ENCODE peak calls at places on chromosomes 7 and 10, in ten cellular contexts. Q, N, T, G, F, V, H, U, R and Z are unnamed samples.

GRCh38 chr10:31018977-31019376 is 12.7 kb downstream of the ZNF438 start:
- DNase-seq in Q (no peak), N (no peak), T (no peak), G (no peak), F (no peak), V (no peak), H (no peak), U (no peak), R (no peak), Z (no peak)

GRCh38 chr7:6015917-6016652 is 7.0 kb downstream of the AIMP2 start:
- DNase-seq in Q (no peak), N (no peak), T (no peak), G (peak; percentile 96), F (peak; percentile 76), V (peak; percentile 90), H (no peak), U (peak; percentile 96), R (no peak), Z (no peak)

GRCh38 chr10:131129544-131129943 is 182.0 kb downstream of the TCERG1L start:
- DNase-seq in Q (no peak), N (no peak), T (no peak), G (no peak), F (no peak), V (no peak), H (no peak), U (no peak), R (no peak), Z (no peak)

GRCh38 chr7:36949711-36950600 is 225.7 kb upstream of the AOAH start:
- DNase-seq in Q (no peak), N (peak; percentile 11), T (no peak), G (peak; percentile 9), F (no peak), V (no peak), H (no peak), U (no peak), R (no peak), Z (no peak)

GRCh38 chr7:50982626-50983025 is 199.9 kb upstream of the GRB10 start:
- DNase-seq in Q (no peak), N (peak; percentile 35), T (no peak), G (no peak), F (no peak), V (no peak), H (no peak), U (no peak), R (no peak), Z (no peak)

GRCh38 chr7:100396421-100396982 is 23.2 kb downstream of the PILRA start:
- DNase-seq in Q (no peak), N (no peak), T (no peak), G (no peak), F (no peak), V (no peak), H (no peak), U (no peak), R (no peak), Z (no peak)

GRCh38 chr7:116948934-116949333 is 4.4 kb upstream of the ST7 start:
- DNase-seq in Q (no peak), N (no peak), T (no peak), G (peak; percentile 57), F (no peak), V (no peak), H (no peak), U (no peak), R (no peak), Z (no peak)

GRCh38 chr10:127974911-127975310 is 68.0 kb downstream of the PTPRE start:
- DNase-seq in Q (no peak), N (no peak), T (peak; percentile 47), G (no peak), F (no peak), V (peak; percentile 69), H (no peak), U (no peak), R (no peak), Z (no peak)

GRCh38 chr10:70119197-70119596 is 13.4 kb downstream of the AIFM2 start:
- DNase-seq in Q (peak; percentile 52), N (no peak), T (no peak), G (no peak), F (no peak), V (no peak), H (no peak), U (no peak), R (no peak), Z (no peak)

GRCh38 chr10:29555746-29556481 is 78.9 kb downstream of the SVIL start:
- DNase-seq in Q (no peak), N (peak; percentile 76), T (no peak), G (peak; percentile 75), F (no peak), V (peak; percentile 81), H (no peak), U (peak; percentile 82), R (no peak), Z (no peak)

GRCh38 chr10:124707546-124707945 is 36.6 kb downstream of the FAM53B start:
- DNase-seq in Q (peak; percentile 73), N (no peak), T (no peak), G (no peak), F (no peak), V (no peak), H (no peak), U (no peak), R (no peak), Z (no peak)

DNA sequence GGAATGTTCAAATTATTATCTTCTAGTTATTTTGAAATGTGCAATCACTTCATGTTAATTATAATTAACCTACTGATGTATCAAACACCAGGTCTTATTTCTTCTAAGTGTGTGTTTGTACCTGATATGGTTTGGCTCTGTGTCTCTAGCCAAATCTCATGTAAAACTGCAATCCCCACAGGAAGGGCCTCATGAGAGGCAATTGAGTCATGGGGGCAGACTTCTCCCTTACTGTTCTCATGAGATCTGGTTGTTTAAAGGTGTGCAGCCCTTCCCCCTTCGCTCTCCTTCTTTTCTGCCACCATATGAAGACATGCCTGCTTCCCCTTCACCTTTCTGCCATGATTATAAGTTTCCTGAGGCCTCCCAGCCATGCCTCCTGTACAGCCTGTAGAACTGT is 18.6 kb upstream of the PRKCQ start:
- DNase-seq in Q (no peak), N (no peak), T (no peak), G (no peak), F (no peak), V (no peak), H (no peak), U (no peak), R (no peak), Z (no peak)
- H3K4me3 ChIP-seq in Q (no peak overlapping the region), N (no peak overlapping the region), T (no peak overlapping the region), G (no peak overlapping the region), F (no peak overlapping the region), V (no peak overlapping the region), H (no peak overlapping the region), U (no peak overlapping the region), R (no peak overlapping the region), Z (no peak overlapping the region)

DNA sequence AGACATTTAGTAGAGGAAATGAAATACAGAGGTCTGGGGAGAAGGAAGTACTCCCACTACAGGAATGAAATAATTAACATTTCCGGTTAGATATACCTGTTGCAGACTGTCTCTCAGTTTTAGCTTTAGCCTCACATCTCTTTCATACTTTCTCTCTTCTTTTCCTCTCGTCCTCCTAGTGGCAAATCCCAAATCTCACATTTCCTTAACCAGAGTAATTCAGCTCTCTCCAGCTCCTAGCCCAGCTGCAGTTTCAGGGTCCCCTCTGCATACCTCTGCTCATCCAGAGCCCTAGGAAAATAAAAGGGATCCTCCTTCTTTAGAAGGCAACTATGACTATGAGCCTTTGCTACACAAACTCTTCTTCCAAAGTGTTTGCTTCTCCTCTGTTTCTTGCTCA is 643.2 kb downstream of the PHTF2 start:
- DNase-seq in Q (no peak), N (no peak), T (no peak), G (no peak), F (no peak), V (no peak), H (no peak), U (no peak), R (no peak), Z (no peak)
- H3K4me3 ChIP-seq in Q (no peak overlapping the region), N (no peak overlapping the region), T (no peak overlapping the region), G (no peak overlapping the region), F (no peak overlapping the region), V (no peak overlapping the region), H (no peak overlapping the region), U (no peak overlapping the region), R (no peak overlapping the region), Z (no peak overlapping the region)

GRCh38 chr10:79979310-79979972 is 30.5 kb upstream of the SFTPD start:
- DNase-seq in Q (no peak), N (no peak), T (no peak), G (no peak), F (no peak), V (no peak), H (no peak), U (no peak), R (no peak), Z (no peak)

GRCh38 chr10:79980711-79981110 is 31.8 kb upstream of the SFTPD start:
- DNase-seq in Q (no peak), N (no peak), T (no peak), G (no peak), F (no peak), V (no peak), H (no peak), U (no peak), R (no peak), Z (no peak)

GRCh38 chr10:79981356-79981672 is 32.4 kb upstream of the SFTPD start:
- DNase-seq in Q (no peak), N (no peak), T (no peak), G (no peak), F (no peak), V (no peak), H (no peak), U (no peak), R (no peak), Z (no peak)

GRCh38 chr10:79979973-79980687 is 31.2 kb upstream of the SFTPD start:
- DNase-seq in Q (no peak), N (no peak), T (no peak), G (no peak), F (no peak), V (no peak), H (no peak), U (no peak), R (no peak), Z (no peak)

DNA sequence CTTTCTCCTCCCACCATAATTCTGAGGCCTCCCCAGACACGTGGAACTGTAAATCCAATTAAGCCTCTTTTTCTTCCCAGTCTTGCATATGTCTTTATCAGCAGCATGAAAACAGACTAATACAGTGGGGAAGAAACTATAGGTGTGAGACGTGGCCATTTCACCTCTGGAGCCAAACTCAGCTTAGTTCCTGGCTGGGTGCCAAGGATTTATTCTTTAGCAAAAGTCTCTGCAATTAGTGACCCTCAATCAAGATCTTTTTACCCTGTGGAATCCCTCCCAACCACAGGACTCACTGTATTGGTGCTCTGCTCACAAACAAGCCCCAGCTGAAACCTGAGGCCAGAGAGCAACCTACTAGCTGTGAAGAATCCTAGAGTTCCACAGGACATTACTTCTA is 28.1 kb upstream of the SFTPD start:
- DNase-seq in Q (no peak), N (no peak), T (no peak), G (no peak), F (no peak), V (no peak), H (no peak), U (no peak), R (no peak), Z (no peak)
- H3K4me3 ChIP-seq in Q (no peak overlapping the region), N (no peak overlapping the region), T (no peak overlapping the region), G (no peak overlapping the region), F (no peak overlapping the region), V (no peak overlapping the region), H (no peak overlapping the region), U (no peak overlapping the region), R (no peak overlapping the region), Z (no peak overlapping the region)

DNA sequence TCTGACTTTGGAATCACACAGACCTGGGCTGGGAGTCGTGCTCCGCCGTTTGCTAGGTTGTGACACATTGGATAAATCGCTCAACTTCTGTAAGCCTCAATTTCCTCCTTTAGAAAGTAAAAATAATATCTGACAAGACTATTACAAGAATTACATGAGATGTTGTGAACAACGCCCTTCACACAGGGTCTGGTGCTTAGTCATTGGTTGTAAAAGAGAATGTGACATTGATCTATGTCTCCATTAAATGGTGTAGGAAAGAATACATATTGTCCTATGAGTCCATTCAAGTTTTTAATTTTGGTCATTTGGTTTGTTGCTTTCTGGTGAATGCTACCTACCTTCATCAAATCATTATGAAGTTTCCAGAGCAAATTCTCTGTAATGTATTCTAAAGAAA is 12.6 kb upstream of the ADRB1 start:
- DNase-seq in Q (no peak), N (peak; percentile 47), T (no peak), G (no peak), F (no peak), V (no peak), H (no peak), U (peak; percentile 47), R (no peak), Z (no peak)
- H3K4me3 ChIP-seq in Q (no peak overlapping the region), N (no peak overlapping the region), T (no peak overlapping the region), G (no peak overlapping the region), F (no peak overlapping the region), V (no peak overlapping the region), H (no peak overlapping the region), U (no peak overlapping the region), R (no peak overlapping the region), Z (no peak overlapping the region)